ENCODE peak calls at places on chromosomes 16 and 17, in eight cellular contexts. Q, O, H, L, M, D, Z and S are unnamed samples.

GRCh38 chr16:67186550-67186950 is 2.8 kb upstream of the MATCAP1 start:
- DNase-seq in D (no peak), Z (no peak), M (no peak), L (peak), Q (no peak), H (no peak), O (no peak), S (no peak)

GRCh38 chr16:88784074-88784855 is 755 bp downstream of the PIEZO1 start:
- DNase-seq in H (no peak), D (no peak), M (peak), L (peak), Q (peak), O (no peak), Z (peak), S (no peak)

GRCh38 chr17:49315551-49315951 is 46.5 kb downstream of the ZNF652 start:
- DNase-seq in H (peak), M (no peak), Q (peak), L (peak), Z (peak), D (peak), O (peak), S (peak)

GRCh38 chr17:45584092-45585036 is 93.8 kb upstream of the PLEKHM1 start:
- DNase-seq in O (peak), Z (peak), Q (peak), M (peak), H (no peak), L (peak), D (no peak), S (no peak)

GRCh38 chr16:55021595-55022475 is 91.2 kb downstream of the IRX5 start:
- DNase-seq in H (no peak), O (no peak), D (no peak), Q (no peak), L (peak), Z (peak), M (no peak), S (no peak)

GRCh38 chr16:50204426-50205108 is 51.5 kb downstream of the TENT4B start:
- DNase-seq in H (no peak), L (no peak), Q (no peak), D (no peak), O (no peak), M (no peak), Z (no peak), S (no peak)

GRCh38 chr16:50537533-50538290 is 10.5 kb upstream of the NKD1 start:
- DNase-seq in L (no peak), H (no peak), D (no peak), Q (peak), M (no peak), O (no peak), Z (no peak), S (no peak)

GRCh38 chr16:80806957-80807356 is 2.6 kb upstream of the CDYL2 start:
- DNase-seq in Q (no peak), H (no peak), L (no peak), M (no peak), O (no peak), Z (peak), D (peak), S (no peak)

GRCh38 chr16:89918453-89919347 is at the start of gene MC1R:
- DNase-seq in L (peak), D (no peak), M (peak), Z (peak), O (no peak), Q (no peak), H (no peak), S (no peak)

GRCh38 chr17:8623591-8623990 is 6.9 kb downstream of the MYH10 start:
- DNase-seq in L (no peak), Q (no peak), O (no peak), M (no peak), D (peak), Z (peak), H (no peak), S (no peak)

GRCh38 chr17:5419959-5420653 is at the start of gene RPAIN:
- DNase-seq in M (peak), Q (peak), Z (no peak), L (peak), H (peak), D (no peak), O (peak), S (peak)

GRCh38 chr16:10181196-10182162 is 749 bp downstream of the GRIN2A start:
- DNase-seq in Q (peak), D (no peak), M (peak), H (peak), Z (peak), L (peak), O (peak), S (no peak)

GRCh38 chr16:79784007-79784406 is 183.5 kb upstream of the MAF start:
- DNase-seq in M (no peak), L (no peak), O (no peak), Z (no peak), H (no peak), D (no peak), Q (no peak), S (no peak)

GRCh38 chr17:4583796-4584124 is 569 bp upstream of the SMTNL2 start:
- DNase-seq in H (no peak), L (peak), O (no peak), Z (no peak), M (no peak), D (no peak), Q (no peak), S (no peak)

GRCh38 chr17:82415336-82415735 is 2.8 kb upstream of the HEXD start:
- DNase-seq in Q (no peak), D (no peak), M (no peak), H (no peak), Z (no peak), L (no peak), O (no peak), S (no peak)

GRCh38 chr17:67262420-67262819 is 17.4 kb upstream of the HELZ start:
- DNase-seq in O (no peak), L (peak), Z (no peak), H (no peak), D (no peak), M (no peak), Q (no peak), S (no peak)

GRCh38 chr16:70438983-70439862 is at the start of gene ST3GAL2:
- DNase-seq in Q (peak), M (peak), O (peak), L (peak), D (peak), Z (peak), H (peak), S (peak)

GRCh38 chr16:75250809-75251279 is 580 bp downstream of the BCAR1 start:
- DNase-seq in D (no peak), H (no peak), O (peak), L (peak), Z (peak), M (peak), Q (peak), S (no peak)

GRCh38 chr17:3712811-3713463 is 10.8 kb upstream of the HASPIN start:
- DNase-seq in O (no peak), D (no peak), H (no peak), Z (no peak), M (peak), L (no peak), Q (no peak), S (no peak)

GRCh38 chr17:21345236-21345635 is 30.9 kb upstream of the KCNJ12 start:
- DNase-seq in L (peak), O (no peak), Q (no peak), M (peak), D (no peak), Z (no peak), H (no peak), S (no peak)

GRCh38 chr17:56795510-56795909 is 38.2 kb downstream of the C17orf67 start:
- DNase-seq in H (no peak), M (no peak), Q (no peak), Z (no peak), O (no peak), D (no peak), L (no peak), S (no peak)

GRCh38 chr16:81076566-81077076 is 417 bp downstream of the C16orf46 start:
- DNase-seq in H (no peak), O (peak), D (peak), M (peak), L (peak), Z (no peak), Q (peak), S (peak)

GRCh38 chr17:68319420-68320162 is 28.3 kb downstream of the ARSG start:
- DNase-seq in Z (no peak), L (peak), O (no peak), Q (no peak), H (no peak), D (no peak), M (no peak), S (no peak)

GRCh38 chr17:49414271-49414621 is 436 bp downstream of the PHB1 start:
- DNase-seq in O (no peak), H (no peak), M (no peak), L (no peak), D (no peak), Z (no peak), Q (no peak), S (no peak)

GRCh38 chr17:82388223-82388921 is 16.8 kb downstream of the UTS2R start:
- DNase-seq in L (no peak), Q (peak), O (no peak), Z (no peak), D (no peak), H (no peak), M (peak), S (no peak)

GRCh38 chr17:41802961-41803682 is 8.6 kb downstream of the P3H4 start:
- DNase-seq in Z (no peak), L (no peak), Q (no peak), D (no peak), M (no peak), O (no peak), H (no peak), S (no peak)

GRCh38 chr17:82064433-82065192 is 991 bp downstream of the DUS1L start:
- DNase-seq in H (no peak), Z (no peak), M (no peak), D (no peak), Q (peak), O (no peak), L (no peak), S (no peak)

GRCh38 chr17:21374455-21375161 is 1.5 kb upstream of the KCNJ12 start:
- DNase-seq in M (no peak), H (no peak), O (no peak), D (no peak), Z (no peak), Q (no peak), L (no peak), S (no peak)

GRCh38 chr17:8725881-8726280 is 18.8 kb downstream of the CCDC42 start:
- DNase-seq in D (no peak), H (no peak), Q (no peak), M (no peak), L (no peak), O (no peak), Z (no peak), S (no peak)